ENCODE peak calls at places on chromosomes 1 and 21, in seven cellular contexts. R is AG09309, Z is dorsolateral prefrontal cortex, F is BJ, L is A549, E is mesothelial cell of epicardium, O is fibroblast of lung. A is an unnamed sample.

GRCh38 chr1:100581096-100581705 is 43.3 kb downstream of the GPR88 start:
- DNase-seq in R (no peak), Z (no peak), F (no peak), L (no peak), E (no peak), O (no peak), A (no peak)

GRCh38 chr1:23732363-23733224 is 10.7 kb upstream of the ELOA start:
- DNase-seq in R (no peak), Z (no peak), F (no peak), L (no peak), E (no peak), O (no peak), A (no peak)

GRCh38 chr1:9699361-9699760 is 47.8 kb downstream of the PIK3CD start:
- DNase-seq in R (no peak), Z (no peak), F (no peak), L (no peak), E (no peak), O (no peak), A (no peak)

GRCh38 chr1:172278478-172278877 is 142.0 kb upstream of the C1orf105 start:
- DNase-seq in R (peak; percentile 67), Z (no peak), F (no peak), L (no peak), E (no peak), O (peak; percentile 74), A (no peak)

GRCh38 chr21:32329776-32330175 is 31.1 kb downstream of the MRAP start:
- DNase-seq in R (no peak), Z (no peak), F (peak; percentile 6), L (no peak), E (no peak), O (peak; percentile 8), A (no peak)

GRCh38 chr1:218415726-218416125 is 70.6 kb downstream of the TGFB2 start:
- DNase-seq in R (no peak), Z (no peak), F (no peak), L (no peak), E (no peak), O (no peak), A (no peak)

GRCh38 chr1:228459091-228459993 is 27.8 kb upstream of the RNF187 start:
- DNase-seq in R (peak; percentile 32), Z (peak; percentile 78), F (peak; percentile 14), L (peak; percentile 93), E (no peak), O (peak; percentile 83), A (peak; percentile 64)

GRCh38 chr1:181206979-181207790 is 118.7 kb downstream of the IER5 start:
- DNase-seq in R (no peak), Z (no peak), F (no peak), L (no peak), E (no peak), O (no peak), A (no peak)

GRCh38 chr1:152777510-152778137 is 2.7 kb downstream of the LCE1F start:
- DNase-seq in R (no peak), Z (no peak), F (no peak), L (no peak), E (no peak), O (no peak), A (no peak)

GRCh38 chr1:117092594-117092993 is 29.0 kb downstream of the TRIM45 start:
- DNase-seq in R (no peak), Z (no peak), F (no peak), L (no peak), E (no peak), O (no peak), A (no peak)

GRCh38 chr1:234658143-234658542 is 48.2 kb upstream of the IRF2BP2 start:
- DNase-seq in R (peak; percentile 46), Z (no peak), F (no peak), L (no peak), E (no peak), O (peak; percentile 43), A (no peak)

GRCh38 chr1:107750364-107750959 is 214.5 kb downstream of the VAV3 start:
- DNase-seq in R (peak; percentile 52), Z (peak; percentile 59), F (peak; percentile 3), L (peak; percentile 18), E (peak; percentile 21), O (peak; percentile 80), A (no peak)

GRCh38 chr1:40951943-40952743 is 27.4 kb upstream of the CTPS1 start:
- DNase-seq in R (no peak), Z (peak; percentile 81), F (no peak), L (peak; percentile 53), E (peak; percentile 55), O (peak; percentile 46), A (peak; percentile 75)

GRCh38 chr1:212700892-212701819 is 1.5 kb upstream of the BATF3 start:
- DNase-seq in R (peak; percentile 13), Z (peak; percentile 21), F (no peak), L (peak; percentile 38), E (no peak), O (peak; percentile 58), A (no peak)

GRCh38 chr1:152917794-152918193 is 9.4 kb downstream of the IVL start:
- DNase-seq in R (no peak), Z (no peak), F (no peak), L (no peak), E (no peak), O (no peak), A (no peak)

GRCh38 chr21:37528150-37528937 is 161.8 kb downstream of the DYRK1A start:
- DNase-seq in R (no peak), Z (no peak), F (no peak), L (no peak), E (no peak), O (no peak), A (no peak)

GRCh38 chr1:78658901-78659300 is 9.3 kb downstream of the IFI44 start:
- DNase-seq in R (no peak), Z (no peak), F (no peak), L (no peak), E (no peak), O (peak; percentile 44), A (no peak)

GRCh38 chr21:29034678-29035077 is 10.2 kb downstream of the USP16 start:
- DNase-seq in R (no peak), Z (no peak), F (no peak), L (no peak), E (no peak), O (no peak), A (no peak)

GRCh38 chr1:9037476-9038337 is 11.5 kb upstream of the SLC2A7 start:
- DNase-seq in R (no peak), Z (no peak), F (no peak), L (no peak), E (no peak), O (no peak), A (no peak)

GRCh38 chr1:17401841-17402240 is 29.8 kb downstream of the PADI6 start:
- DNase-seq in R (no peak), Z (no peak), F (no peak), L (no peak), E (no peak), O (no peak), A (no peak)

GRCh38 chr21:44911384-44912157 is 9.1 kb downstream of the ITGB2 start:
- DNase-seq in R (no peak), Z (peak; percentile 91), F (no peak), L (no peak), E (no peak), O (no peak), A (no peak)
- TF ChIP-seq CTCF in R (no peak), Z (no peak), F (peak; percentile 11), L (peak; percentile 41), E (no peak), O (no peak), A (peak; percentile 22)

GRCh38 chr1:207405814-207406213 is 48.3 kb upstream of the CR2 start:
- DNase-seq in R (no peak), Z (no peak), F (no peak), L (no peak), E (no peak), O (no peak), A (no peak)
- TF ChIP-seq CTCF in R (no peak), Z (no peak), F (no peak), L (no peak), E (no peak), O (no peak), A (no peak)

GRCh38 chr1:44405041-44405803 is at the start of gene RNF220:
- DNase-seq in R (peak; percentile 44), Z (peak; percentile 41), F (no peak), L (peak; percentile 27), E (no peak), O (peak; percentile 57), A (no peak)
- TF ChIP-seq CTCF in R (no peak), Z (peak; percentile 16), F (no peak), L (no peak), E (no peak), O (no peak), A (peak; percentile 17)

GRCh38 chr1:20165522-20165951 is 20.4 kb upstream of the UBXN10 start:
- DNase-seq in R (no peak), Z (no peak), F (no peak), L (peak; percentile 28), E (no peak), O (peak; percentile 18), A (no peak)
- TF ChIP-seq CTCF in R (peak; percentile 39), Z (no peak), F (no peak), L (peak; percentile 21), E (no peak), O (peak; percentile 7), A (peak; percentile 10)

GRCh38 chr1:33383489-33383888 is 47.4 kb downstream of the PHC2 start:
- DNase-seq in R (no peak), Z (no peak), F (no peak), L (no peak), E (no peak), O (no peak), A (no peak)
- TF ChIP-seq CTCF in R (no peak), Z (no peak), F (no peak), L (no peak), E (no peak), O (no peak), A (no peak)

GRCh38 chr1:55844322-55844721 is 629.2 kb upstream of the USP24 start:
- DNase-seq in R (no peak), Z (no peak), F (no peak), L (no peak), E (no peak), O (no peak), A (no peak)
- TF ChIP-seq CTCF in R (no peak), Z (no peak), F (no peak), L (no peak), E (no peak), O (no peak), A (no peak)

GRCh38 chr21:33852495-33852894 is 63.1 kb downstream of the ATP5PO start:
- DNase-seq in R (no peak), Z (no peak), F (no peak), L (no peak), E (no peak), O (no peak), A (no peak)

GRCh38 chr21:33854604-33855003 is 61.0 kb downstream of the ATP5PO start:
- DNase-seq in R (no peak), Z (no peak), F (no peak), L (peak; percentile 15), E (no peak), O (no peak), A (no peak)

GRCh38 chr21:33856893-33857527 is 58.6 kb downstream of the ATP5PO start:
- DNase-seq in R (no peak), Z (no peak), F (no peak), L (no peak), E (no peak), O (no peak), A (no peak)

GRCh38 chr21:33857846-33858671 is 57.5 kb downstream of the ATP5PO start:
- DNase-seq in R (no peak), Z (no peak), F (no peak), L (no peak), E (no peak), O (no peak), A (no peak)

GRCh38 chr21:33855190-33855589 is 60.4 kb downstream of the ATP5PO start:
- DNase-seq in R (no peak), Z (no peak), F (no peak), L (no peak), E (no peak), O (no peak), A (no peak)
- TF ChIP-seq CTCF in R (peak; percentile 16), Z (no peak), F (no peak), L (no peak), E (no peak), O (no peak), A (peak; percentile 14)

A was measured in D721Med.